ENCODE peak calls at places on chromosomes 13 and 19, in four cellular contexts. B, M, E and S are unnamed samples.

GRCh38 chr13:66532845-66533244 is 697.3 kb downstream of the PCDH9 start:
- DNase-seq in B (no peak), E (no peak), M (no peak), S (no peak)

GRCh38 chr19:12314553-12314952 is 18.9 kb downstream of the ZNF563 start:
- DNase-seq in M (no peak), B (no peak), E (peak; percentile 28), S (peak; percentile 25)

GRCh38 chr13:75636339-75637095 is 387 bp downstream of the LMO7 start:
- DNase-seq in E (peak; percentile 24), B (peak; percentile 26), M (peak; percentile 65), S (no peak)

GRCh38 chr13:88908896-88909535 is 1237.8 kb downstream of the SLITRK5 start:
- DNase-seq in M (no peak), E (no peak), B (peak; percentile 67), S (no peak)

GRCh38 chr13:95784161-95784880 is 107.4 kb downstream of the DNAJC3 start:
- DNase-seq in B (peak; percentile 60), E (no peak), M (no peak), S (no peak)

GRCh38 chr13:27110056-27110746 is 61.4 kb downstream of the USP12 start:
- DNase-seq in B (no peak), E (no peak), M (no peak), S (no peak)

GRCh38 chr13:55572862-55573261 is 1567.9 kb upstream of the PRR20A start:
- DNase-seq in B (no peak), M (no peak), E (no peak), S (no peak)

GRCh38 chr19:43534811-43535761 is 2.1 kb downstream of the ZNF575 start:
- DNase-seq in M (peak; percentile 35), B (peak; percentile 57), E (peak; percentile 68), S (peak; percentile 86)

GRCh38 chr13:109376936-109377335 is 409.4 kb downstream of the IRS2 start:
- DNase-seq in E (no peak), M (no peak), B (no peak), S (no peak)

GRCh38 chr19:34254552-34255432 is at the start of gene GARRE1:
- DNase-seq in E (peak; percentile 35), B (peak; percentile 23), M (peak; percentile 84), S (peak; percentile 87)

GRCh38 chr13:50995870-50996269 is 86.3 kb downstream of the RNASEH2B start:
- DNase-seq in E (no peak), B (no peak), M (no peak), S (no peak)

GRCh38 chr13:107554355-107554905 is 660.9 kb downstream of the LIG4 start:
- DNase-seq in E (no peak), B (no peak), M (no peak), S (no peak)

GRCh38 chr19:57664269-57665127 is 4.2 kb upstream of the ZSCAN4 start:
- DNase-seq in M (no peak), B (peak; percentile 35), E (peak; percentile 42), S (peak; percentile 87)

GRCh38 chr19:48498922-48499321 is 12.7 kb downstream of the LMTK3 start:
- DNase-seq in E (no peak), M (no peak), B (no peak), S (no peak)

GRCh38 chr13:109940637-109941036 is 154.3 kb upstream of the IRS2 start:
- DNase-seq in B (no peak), M (no peak), E (no peak), S (no peak)

GRCh38 chr19:49340069-49340864 is 5.1 kb downstream of the CD37 start:
- DNase-seq in M (peak; percentile 96), E (peak; percentile 76), B (peak; percentile 14), S (no peak)

GRCh38 chr13:98875146-98875729 is 102.6 kb downstream of the DOCK9 start:
- DNase-seq in B (no peak), E (no peak), M (peak; percentile 39), S (no peak)

GRCh38 chr19:30649934-30650614 is 277.9 kb downstream of the ZNF536 start:
- DNase-seq in B (peak; percentile 54), M (peak; percentile 56), E (peak; percentile 38), S (peak; percentile 59)

GRCh38 chr13:25859528-25859927 is 192.3 kb downstream of the SHISA2 start:
- DNase-seq in E (no peak), M (no peak), B (peak; percentile 33), S (no peak)

GRCh38 chr19:4831351-4832340 is at the start of gene TICAM1:
- DNase-seq in M (peak; percentile 86), E (peak; percentile 85), B (peak; percentile 92), S (no peak)

GRCh38 chr13:43072394-43072793 is 49.0 kb downstream of the DNAJC15 start:
- DNase-seq in B (peak; percentile 15), E (peak; percentile 36), M (no peak), S (no peak)

GRCh38 chr19:53394522-53394973 is 401 bp upstream of the ZNF765 start:
- DNase-seq in B (no peak), M (peak; percentile 2), E (no peak), S (no peak)

DNA sequence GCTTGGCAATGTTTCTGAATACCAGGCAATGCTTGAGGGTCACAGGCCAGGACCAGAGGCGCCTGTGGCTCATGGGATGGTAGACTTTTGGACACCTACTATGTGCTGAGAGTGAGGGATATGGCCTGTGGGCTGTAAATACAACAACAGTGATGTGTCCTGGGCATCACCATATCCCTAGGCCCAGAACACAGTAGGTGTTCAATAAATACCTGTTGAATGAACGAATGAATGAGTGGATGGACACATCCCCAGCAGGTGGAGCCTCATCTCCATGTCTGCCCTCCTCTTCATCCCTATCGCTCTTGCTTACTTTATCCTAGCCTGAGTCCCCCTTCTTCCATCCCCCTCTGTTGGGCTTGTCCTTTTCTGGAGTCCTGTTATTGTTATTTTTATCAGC is 16.5 kb upstream of the NANOS2 start:
- DNase-seq in M (no peak), B (no peak), E (no peak), S (no peak)
- TF ChIP-seq CTCF in M (no peak), B (no peak), E (no peak), S (no peak)

GRCh38 chr19:35960432-35960972 is 24.3 kb downstream of the LRFN3 start:
- DNase-seq in M (no peak), E (no peak), B (no peak), S (no peak)

GRCh38 chr19:35959968-35960320 is 23.8 kb downstream of the LRFN3 start:
- DNase-seq in B (no peak), E (no peak), M (no peak), S (no peak)

GRCh38 chr19:35958660-35959039 is 22.5 kb downstream of the LRFN3 start:
- DNase-seq in M (no peak), E (no peak), B (no peak), S (no peak)

GRCh38 chr19:35955881-35956634 is 19.9 kb downstream of the LRFN3 start:
- DNase-seq in E (no peak), B (no peak), M (no peak), S (no peak)

GRCh38 chr19:35959040-35959967 is 23.1 kb downstream of the LRFN3 start:
- DNase-seq in E (peak; percentile 36), M (no peak), B (no peak), S (no peak)
- TF ChIP-seq CTCF in E (peak; percentile 19), M (peak; percentile 19), B (no peak), S (peak; percentile 14)

DNA sequence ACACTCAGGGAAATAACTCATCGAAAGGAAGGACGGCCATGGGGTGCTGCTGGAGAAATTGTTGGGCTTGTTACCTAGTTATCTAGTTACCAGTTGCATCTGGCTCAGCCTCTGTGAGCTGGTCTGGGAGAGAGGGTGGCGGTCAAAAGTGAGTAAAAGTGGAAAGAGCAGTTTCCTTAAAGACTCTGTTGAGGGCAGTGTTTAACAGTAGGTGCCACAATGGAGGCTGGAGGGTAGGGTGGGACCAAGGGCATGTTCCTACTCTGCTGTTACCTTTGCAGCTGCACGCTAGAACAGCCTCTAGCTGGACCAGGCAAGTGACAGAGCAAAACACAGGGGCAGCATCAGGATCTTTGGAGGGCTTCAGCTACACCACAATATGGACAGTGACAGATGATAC is 228.8 kb upstream of the STARD13 start:
- DNase-seq in E (no peak), M (no peak), B (peak; percentile 31), S (no peak)
- TF ChIP-seq CTCF in E (no peak), M (no peak), B (no peak), S (no peak)

GRCh38 chr13:113819341-113819730 is 44.5 kb downstream of the GAS6 start:
- DNase-seq in B (no peak), E (no peak), M (no peak), S (no peak)

GRCh38 chr13:113822266-113822665 is 41.6 kb downstream of the GAS6 start:
- DNase-seq in B (no peak), E (no peak), M (no peak), S (no peak)

GRCh38 chr13:113819731-113820715 is 43.9 kb downstream of the GAS6 start:
- DNase-seq in B (no peak), M (no peak), E (no peak), S (no peak)

GRCh38 chr13:113821847-113822246 is 42.0 kb downstream of the GAS6 start:
- DNase-seq in B (no peak), E (no peak), M (no peak), S (no peak)

GRCh38 chr13:113820813-113821651 is 42.8 kb downstream of the GAS6 start:
- DNase-seq in B (peak; percentile 94), M (no peak), E (peak; percentile 44), S (peak; percentile 95)
- TF ChIP-seq CTCF in B (no peak), M (no peak), E (no peak), S (peak; percentile 23)